ENCODE peak calls at places on chromosomes 5 and 9, in ten cellular contexts. L is neural progenitor cell, W is A549, N is GM12865, O is heart left ventricle, C is OCI-LY7, F is fibroblast of lung, R is K562, P is fibroblast of mammary gland, U is adrenal gland. M is an unnamed sample.
A peak's percentile ranks its signal among the peaks of the same experiment; 100 is the strongest.

GRCh38 chr9:70574222-70574837 is 159.9 kb upstream of the KLF9 start:
- DNase-seq in L (peak; percentile 33), W (no peak), N (no peak), O (no peak), C (no peak), F (peak; percentile 88), R (no peak), P (peak; percentile 94), U (no peak), M (no peak)

GRCh38 chr9:73038613-73039012 is 85.8 kb upstream of the ALDH1A1 start:
- DNase-seq in L (no peak), W (no peak), N (no peak), O (peak; percentile 24), C (no peak), F (peak; percentile 94), R (peak; percentile 53), P (peak; percentile 81), U (peak; percentile 16), M (no peak)

GRCh38 chr9:137116027-137116507 is 1.5 kb upstream of the DPP7 start:
- DNase-seq in L (no peak), W (no peak), N (peak; percentile 0), O (no peak), C (no peak), F (no peak), R (no peak), P (no peak), U (no peak), M (no peak)

GRCh38 chr9:86757382-86757720 is 190.0 kb downstream of the GAS1 start:
- DNase-seq in L (no peak), W (no peak), N (no peak), O (no peak), C (no peak), F (no peak), R (no peak), P (no peak), U (no peak), M (no peak)

GRCh38 chr5:32578764-32579163 is 6.6 kb upstream of the SUB1 start:
- DNase-seq in L (no peak), W (no peak), N (no peak), O (no peak), C (no peak), F (no peak), R (no peak), P (no peak), U (no peak), M (no peak)

GRCh38 chr5:2165203-2165602 is 282.5 kb upstream of the IRX4 start:
- DNase-seq in L (no peak), W (no peak), N (no peak), O (no peak), C (no peak), F (no peak), R (no peak), P (no peak), U (no peak), M (no peak)

GRCh38 chr5:133292300-133292699 is 240.5 kb downstream of the HSPA4 start:
- DNase-seq in L (no peak), W (peak; percentile 79), N (no peak), O (no peak), C (no peak), F (no peak), R (no peak), P (no peak), U (no peak), M (no peak)

GRCh38 chr5:132094393-132095076 is 20.9 kb downstream of the CSF2 start:
- DNase-seq in L (no peak), W (peak; percentile 69), N (no peak), O (no peak), C (no peak), F (peak; percentile 90), R (no peak), P (peak; percentile 97), U (no peak), M (no peak)

GRCh38 chr9:14221558-14221957 is 92.4 kb downstream of the NFIB start:
- DNase-seq in L (no peak), W (peak; percentile 65), N (no peak), O (no peak), C (no peak), F (peak; percentile 82), R (no peak), P (peak; percentile 62), U (no peak), M (no peak)

GRCh38 chr5:83720805-83721431 is at the start of gene HAPLN1:
- DNase-seq in L (peak; percentile 54), W (no peak), N (no peak), O (peak; percentile 21), C (no peak), F (no peak), R (no peak), P (no peak), U (no peak), M (no peak)

GRCh38 chr9:107935931-107936330 is 446.4 kb upstream of the KLF4 start:
- DNase-seq in L (no peak), W (no peak), N (no peak), O (no peak), C (no peak), F (no peak), R (no peak), P (no peak), U (no peak), M (no peak)

GRCh38 chr9:18142964-18143363 is 331.0 kb upstream of the ADAMTSL1 start:
- DNase-seq in L (peak; percentile 31), W (no peak), N (no peak), O (no peak), C (no peak), F (no peak), R (no peak), P (peak; percentile 10), U (no peak), M (no peak)
- TF ChIP-seq CTCF in L (peak; percentile 44), W (no peak), N (no peak), O (no peak), C (peak; percentile 25), F (peak; percentile 11), R (no peak), P (peak; percentile 23), U (no peak), M (peak; percentile 26)

DNA sequence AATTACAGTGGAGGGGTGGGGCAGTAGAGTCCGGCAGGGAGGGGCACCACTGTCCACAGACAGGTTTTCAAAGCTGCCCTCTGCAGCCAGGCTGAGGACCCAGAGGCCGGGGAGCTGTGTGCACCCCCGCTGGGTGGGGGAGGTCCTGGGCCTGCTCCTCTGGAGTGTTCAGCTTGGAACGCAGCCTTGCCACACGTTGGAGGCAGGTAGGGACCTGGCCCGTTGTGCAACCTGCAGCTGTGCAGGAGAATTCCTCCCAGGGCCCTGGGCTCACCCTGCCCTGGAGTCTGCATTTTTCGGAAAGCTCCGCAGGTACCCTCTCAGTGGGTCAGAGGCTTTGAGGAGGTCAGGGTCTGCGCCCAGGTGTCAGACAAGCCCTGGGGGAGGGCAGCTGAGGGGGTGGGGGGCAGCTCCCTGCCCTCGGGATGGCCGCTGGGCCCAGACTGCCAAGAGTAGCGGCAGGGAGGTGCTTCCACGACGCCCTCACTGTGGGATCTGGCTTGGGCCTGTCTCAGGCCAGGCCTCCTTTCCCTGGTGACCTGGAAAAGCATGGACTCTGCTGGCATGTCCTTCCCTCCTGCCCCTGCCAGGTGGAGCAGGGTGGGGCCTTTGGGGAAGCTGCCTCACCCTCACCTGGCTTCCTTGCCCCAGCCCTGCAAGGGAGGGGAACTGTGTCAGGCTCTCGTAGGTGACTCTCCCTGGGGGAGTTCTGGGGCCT is 29.5 kb downstream of the RXRA start:
- DNase-seq in L (no peak), W (no peak), N (no peak), O (no peak), C (no peak), F (no peak), R (no peak), P (no peak), U (no peak), M (no peak)
- H3K4me3 ChIP-seq in L (no peak overlapping the region), W (no peak overlapping the region), N (no peak overlapping the region), O (no peak overlapping the region), C (no peak overlapping the region), F (no peak overlapping the region), R (no peak overlapping the region), P (no peak overlapping the region), U (no peak overlapping the region), M (no peak overlapping the region)

DNA sequence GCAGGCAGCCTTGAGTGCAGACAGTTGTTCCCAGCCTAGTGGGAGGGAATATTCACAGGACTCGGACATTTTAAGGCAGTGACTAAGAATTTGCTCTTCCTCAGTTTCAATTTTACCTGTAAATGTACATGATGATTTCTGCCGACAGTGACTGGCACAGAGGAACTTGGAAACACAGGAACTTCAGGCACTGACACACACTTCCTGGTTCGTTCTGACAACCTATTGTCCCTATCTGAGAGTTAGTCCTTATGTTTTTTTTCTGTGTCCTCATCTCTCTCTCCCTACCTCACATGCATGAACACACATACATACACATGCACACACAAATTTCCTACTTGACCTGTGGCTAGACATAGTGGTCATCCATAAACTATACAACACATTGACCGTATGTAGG is 89.4 kb upstream of the CD180 start:
- DNase-seq in L (no peak), W (no peak), N (no peak), O (no peak), C (no peak), F (no peak), R (no peak), P (no peak), U (no peak), M (no peak)
- TF ChIP-seq CTCF in L (no peak), W (no peak), N (no peak), O (no peak), C (no peak), F (no peak), R (no peak), P (no peak), U (no peak), M (no peak)

GRCh38 chr5:17278931-17279330 is 61.5 kb downstream of the BASP1 start:
- DNase-seq in L (no peak), W (no peak), N (no peak), O (no peak), C (no peak), F (no peak), R (no peak), P (no peak), U (no peak), M (no peak)

GRCh38 chr5:17277907-17278306 is 60.5 kb downstream of the BASP1 start:
- DNase-seq in L (no peak), W (no peak), N (peak; percentile 56), O (no peak), C (no peak), F (no peak), R (no peak), P (no peak), U (no peak), M (no peak)

GRCh38 chr5:17282283-17283120 is 65.1 kb downstream of the BASP1 start:
- DNase-seq in L (no peak), W (no peak), N (peak; percentile 94), O (no peak), C (peak; percentile 92), F (no peak), R (no peak), P (no peak), U (no peak), M (peak; percentile 73)

GRCh38 chr5:17279487-17279886 is 62.1 kb downstream of the BASP1 start:
- DNase-seq in L (no peak), W (no peak), N (no peak), O (no peak), C (no peak), F (no peak), R (no peak), P (no peak), U (no peak), M (no peak)

DNA sequence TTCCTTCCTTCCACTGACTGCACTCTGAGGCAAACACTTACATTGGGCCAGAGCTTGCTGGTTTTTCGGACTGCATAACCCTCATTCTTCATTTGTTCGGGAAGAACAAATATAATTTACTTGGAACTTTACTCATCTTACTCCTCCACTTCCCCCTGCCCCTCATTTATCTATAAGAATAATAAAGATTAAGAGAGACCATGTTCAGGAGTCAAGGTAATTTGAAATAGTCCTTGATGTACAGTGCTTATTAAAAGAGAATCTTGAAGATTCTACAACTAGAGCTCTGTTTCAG is 65.6 kb downstream of the BASP1 start:
- DNase-seq in L (no peak), W (no peak), N (no peak), O (no peak), C (no peak), F (no peak), R (no peak), P (no peak), U (no peak), M (no peak)
- H3K4me3 ChIP-seq in L (no peak overlapping the region), W (no peak overlapping the region), N (no peak overlapping the region), O (no peak overlapping the region), C (peak overlapping the region; percentile 64), F (no peak overlapping the region), R (no peak overlapping the region), P (no peak overlapping the region), U (no peak overlapping the region), M (no peak overlapping the region)